ENCODE peak calls at places on chromosomes 12 and 14, in eight cellular contexts. Q is SK-N-SH, N is OCI-LY7, W is GM23338, X is PC-9, O is HCT116, P is hepatocyte, E is MM.1S. U is an unnamed sample. For H3K9me2, the result is how much of the 10 kb centered on the place peaks cover.

GRCh38 chr14:21068521-21069387 is 1.4 kb upstream of the ARHGEF40 start:
- DNase-seq in P (peak), E (peak), N (peak), Q (peak), X (peak), W (peak), O (peak), U (peak)

GRCh38 chr12:14247166-14247565 is 118.3 kb upstream of the ATF7IP start:
- DNase-seq in E (no peak), N (no peak), X (no peak), Q (no peak), P (no peak), O (no peak), W (no peak), U (no peak)

GRCh38 chr12:30905483-30906009 is 21.0 kb upstream of the TSPAN11 start:
- DNase-seq in N (no peak), X (no peak), E (no peak), W (peak), P (no peak), O (no peak), Q (no peak), U (no peak)

GRCh38 chr14:59325906-59326305 is 137.4 kb downstream of the DAAM1 start:
- DNase-seq in W (no peak), O (no peak), Q (no peak), E (no peak), X (no peak), N (no peak), P (no peak), U (no peak)

GRCh38 chr12:97151481-97151880 is 244.4 kb downstream of the NEDD1 start:
- DNase-seq in N (no peak), Q (no peak), P (no peak), O (no peak), E (no peak), X (no peak), W (no peak), U (peak)

GRCh38 chr14:77126461-77126990 is 15.1 kb downstream of the ZDHHC22 start:
- DNase-seq in X (no peak), O (no peak), E (no peak), Q (no peak), P (no peak), N (no peak), W (no peak), U (no peak)

GRCh38 chr12:84507914-84508313 is 404.7 kb downstream of the SLC6A15 start:
- DNase-seq in P (no peak), Q (peak), O (no peak), X (no peak), W (no peak), N (no peak), E (no peak), U (no peak)

GRCh38 chr14:36194645-36195044 is 18.1 kb upstream of the PTCSC3 start:
- DNase-seq in Q (no peak), X (no peak), N (no peak), W (no peak), E (no peak), O (no peak), P (no peak), U (no peak)

GRCh38 chr12:116048886-116049285 is 228.6 kb downstream of the MED13L start:
- DNase-seq in Q (no peak), P (no peak), N (no peak), E (peak), O (no peak), X (no peak), W (no peak), U (no peak)

GRCh38 chr14:103108749-103109207 is 14.3 kb downstream of the EXOC3L4 start:
- DNase-seq in E (no peak), O (no peak), Q (no peak), P (no peak), N (peak), X (peak), W (peak), U (no peak)

GRCh38 chr14:36022765-36023415 is 153.6 kb downstream of the PTCSC3 start:
- DNase-seq in O (no peak), N (no peak), Q (no peak), E (no peak), X (no peak), W (no peak), P (no peak), U (no peak)

GRCh38 chr14:99481745-99482099 is 513 bp downstream of the CCNK start:
- DNase-seq in E (peak), X (no peak), O (no peak), P (peak), W (peak), N (peak), Q (no peak), U (peak)

GRCh38 chr12:58557156-58557555 is 363.1 kb downstream of the LRIG3 start:
- DNase-seq in Q (no peak), N (no peak), W (no peak), E (no peak), X (no peak), O (no peak), P (peak), U (peak)

GRCh38 chr12:114812858-114813761 is 129.1 kb upstream of the TBX3 start:
- DNase-seq in O (no peak), Q (no peak), N (no peak), P (peak), E (no peak), X (no peak), W (peak), U (peak)

GRCh38 chr14:36451346-36452065 is 68.5 kb downstream of the NKX2-1 start:
- DNase-seq in X (no peak), P (no peak), N (no peak), W (no peak), E (no peak), Q (no peak), O (no peak), U (peak)

GRCh38 chr12:98409543-98409942 is 105.8 kb upstream of the TMPO start:
- DNase-seq in Q (no peak), O (no peak), W (no peak), P (no peak), X (no peak), E (no peak), N (no peak), U (no peak)

GRCh38 chr12:24470050-24470449 is 478.9 kb downstream of the BCAT1 start:
- DNase-seq in W (no peak), X (no peak), N (no peak), E (no peak), P (no peak), Q (no peak), O (no peak), U (no peak)

GRCh38 chr12:95978351-95978750 is 17.8 kb downstream of the HAL start:
- DNase-seq in Q (no peak), O (no peak), X (no peak), N (no peak), E (no peak), P (no peak), W (no peak), U (no peak)

GRCh38 chr12:99277988-99278387 is 369.6 kb upstream of the GARIN6 start:
- DNase-seq in Q (no peak), E (no peak), O (no peak), X (no peak), N (no peak), P (no peak), W (no peak), U (no peak)

GRCh38 chr12:62006076-62006732 is 254.0 kb upstream of the USP15 start:
- DNase-seq in N (peak), W (peak), P (peak), E (peak), X (peak), Q (peak), O (peak), U (peak)

GRCh38 chr14:54703082-54703481 is 136.2 kb downstream of the SAMD4A start:
- DNase-seq in E (no peak), W (no peak), X (no peak), P (no peak), Q (no peak), O (no peak), N (no peak), U (no peak)

GRCh38 chr14:52272375-52272774 is 4.9 kb downstream of the PTGDR start:
- DNase-seq in Q (no peak), W (peak), N (peak), O (peak), E (peak), X (no peak), P (no peak), U (peak)
- TF ChIP-seq CTCF in Q (peak), W (peak), N (peak), O (peak), E (peak), X (peak), P (peak), U (peak)

GRCh38 chr14:51562816-51563215 is 88.9 kb upstream of the FRMD6 start:
- DNase-seq in P (no peak), Q (no peak), E (no peak), X (no peak), N (no peak), O (no peak), W (no peak), U (peak)

GRCh38 chr14:51564460-51564859 is 87.2 kb upstream of the FRMD6 start:
- DNase-seq in Q (no peak), O (no peak), E (no peak), P (no peak), W (no peak), N (no peak), X (no peak), U (peak)

GRCh38 chr14:51563560-51563959 is 88.2 kb upstream of the FRMD6 start:
- DNase-seq in X (no peak), O (no peak), E (no peak), P (no peak), W (no peak), Q (no peak), N (no peak), U (no peak)

GRCh38 chr14:51566831-51567582 is 84.7 kb upstream of the FRMD6 start:
- DNase-seq in X (no peak), Q (no peak), O (no peak), W (peak), P (no peak), E (peak), N (no peak), U (no peak)

GRCh38 chr14:51564986-51565604 is 86.6 kb upstream of the FRMD6 start:
- DNase-seq in P (peak), X (peak), O (no peak), Q (no peak), E (no peak), N (no peak), W (no peak), U (peak)
- H2AFZ ChIP-seq in P (peak), X (peak), O (peak), Q (no peak), E (no peak), N (no peak), W (peak), U (peak)

GRCh38 chr12:105721915-105722314 is 391.4 kb downstream of the C12orf75 start:
- DNase-seq in E (no peak), N (no peak), Q (no peak), P (no peak), W (no peak), O (no peak), X (no peak), U (no peak)

GRCh38 chr12:105721051-105721825 is 390.7 kb downstream of the C12orf75 start:
- DNase-seq in Q (no peak), E (peak), W (no peak), N (no peak), X (no peak), P (no peak), O (no peak), U (no peak)

GRCh38 chr12:105713901-105714300 is 383.4 kb downstream of the C12orf75 start:
- DNase-seq in X (no peak), O (no peak), Q (no peak), W (no peak), E (no peak), P (no peak), N (no peak), U (no peak)

GRCh38 chr12:105716621-105717020 is 386.1 kb downstream of the C12orf75 start:
- DNase-seq in O (no peak), W (no peak), E (no peak), N (no peak), Q (no peak), P (no peak), X (no peak), U (no peak)
- H3K9me2 ChIP-seq in O (under half), W (under half), E (under half), N (under half), Q (under half), P (under half), X (under half), U (under half)

GRCh38 chr14:104685216-104685997 is 4.0 kb upstream of the INF2 start:
- DNase-seq in N (peak), W (no peak), X (no peak), Q (no peak), P (peak), O (no peak), E (no peak), U (no peak)
- TF ChIP-seq CTCF in N (peak), W (peak), X (no peak), Q (no peak), P (peak), O (peak), E (no peak), U (no peak)

DNA sequence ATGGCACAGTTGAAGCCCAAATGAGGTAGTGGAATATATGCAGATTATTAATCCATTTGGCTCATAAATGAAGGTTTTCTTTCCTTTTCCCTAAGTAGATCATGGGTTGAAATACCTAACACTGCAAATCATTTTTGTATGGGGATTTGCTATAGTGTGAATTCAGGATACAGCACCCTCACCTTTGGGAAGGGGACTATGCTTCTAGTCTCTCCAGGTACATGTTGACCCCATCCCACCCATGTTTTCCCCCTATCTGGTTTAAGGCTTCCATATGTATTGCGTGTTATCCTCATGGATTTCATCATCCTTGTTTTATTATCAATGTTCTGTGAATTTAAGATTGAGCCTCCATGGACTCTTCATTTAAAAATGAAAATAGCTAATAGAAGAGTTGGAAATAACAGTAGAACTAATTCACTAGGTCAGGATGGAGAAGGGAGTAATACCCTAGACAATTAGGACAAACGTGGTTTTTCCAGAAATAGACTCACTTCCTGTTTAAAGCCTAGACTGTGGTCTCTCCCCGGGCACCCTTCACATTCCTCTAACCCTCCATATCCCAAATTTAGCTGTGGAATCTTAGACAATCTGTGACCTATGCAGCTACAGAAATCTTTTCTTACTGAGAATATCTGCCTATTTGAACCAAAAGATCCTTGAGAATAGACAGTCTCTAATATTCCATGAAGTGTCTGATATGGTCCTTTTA is 56.5 kb downstream of the DAD1 start:
- DNase-seq in Q (no peak), N (no peak), O (no peak), P (no peak), E (no peak), W (no peak), X (no peak), U (no peak)
- H2AFZ ChIP-seq in Q (no peak), N (peak), O (no peak), P (no peak), E (no peak), W (peak), X (no peak), U (no peak)

DNA sequence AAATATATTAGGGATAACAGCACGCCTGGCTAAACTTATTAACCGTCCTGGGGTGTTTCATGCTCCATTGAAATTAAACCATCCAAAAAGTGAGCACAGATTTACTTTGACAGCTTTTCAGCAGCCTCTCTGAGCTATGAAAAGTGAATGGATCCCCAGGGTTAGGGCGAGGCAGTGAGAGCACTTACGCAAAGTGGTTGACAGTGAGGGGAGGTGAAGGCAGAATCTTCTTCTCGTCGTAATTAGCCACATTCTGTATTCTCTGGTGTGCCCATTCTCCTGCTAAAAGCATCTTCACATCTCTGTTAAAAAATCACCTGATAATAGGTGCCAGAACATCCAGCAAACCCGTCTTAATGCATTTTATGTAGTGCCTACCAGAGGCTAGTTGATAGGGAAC is 1.9 kb downstream of the TMTC2 start:
- DNase-seq in O (no peak), P (no peak), E (no peak), X (no peak), N (no peak), W (no peak), Q (no peak), U (no peak)
- H3K9me2 ChIP-seq in O (under half), P (under half), E (under half), X (under half), N (under half), W (under half), Q (under half), U (under half)

DNA sequence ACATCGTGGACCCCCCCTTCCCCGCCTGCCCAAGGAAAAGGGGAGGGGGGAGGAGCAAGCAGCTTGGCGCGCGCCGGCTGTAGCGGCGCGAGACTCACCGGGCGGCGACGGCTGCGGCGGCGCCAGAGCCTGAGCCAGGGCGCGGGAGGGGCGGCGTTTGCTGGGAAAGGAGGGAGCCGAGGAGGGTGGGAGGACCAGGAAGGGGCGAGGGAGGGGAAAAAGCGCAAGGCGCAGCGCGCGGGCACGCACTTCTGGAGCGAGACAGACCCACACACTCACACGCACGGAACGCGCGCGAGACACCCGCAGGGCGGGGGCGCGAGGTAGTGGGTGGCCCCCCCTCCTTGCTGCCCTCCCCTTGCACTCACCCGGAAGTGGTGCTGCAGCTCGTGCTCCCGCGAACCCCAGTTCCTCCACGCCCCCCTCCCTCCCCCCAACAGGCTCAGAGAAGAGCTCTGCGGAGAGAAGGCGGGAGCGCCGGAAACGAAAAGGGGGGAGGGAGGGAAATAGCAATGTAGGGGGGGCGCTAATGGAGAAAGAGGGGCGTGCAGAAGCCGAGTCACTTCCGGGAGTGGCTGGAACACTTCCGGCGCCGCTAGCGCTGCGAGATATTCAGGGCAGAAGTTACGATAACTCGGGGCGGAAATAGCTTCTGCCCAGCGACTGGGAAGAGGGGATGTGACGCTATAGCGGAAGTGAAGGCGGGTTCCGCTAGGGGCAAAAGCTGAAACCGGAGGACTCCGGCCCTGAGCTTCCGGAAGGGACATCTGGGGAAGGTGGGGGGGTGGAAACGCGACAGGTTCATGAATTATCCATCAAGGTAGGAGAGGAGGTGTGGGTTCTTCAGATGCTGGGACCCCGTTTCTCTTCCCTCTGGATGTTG is at the start of gene ZNF384:
- DNase-seq in W (peak), O (peak), P (peak), E (peak), N (peak), Q (peak), X (peak), U (peak)
- TF ChIP-seq CTCF in W (no peak), O (no peak), P (no peak), E (no peak), N (no peak), Q (no peak), X (no peak), U (no peak)

GRCh38 chr12:117125275-117125613 is 26.0 kb upstream of the TESC start:
- DNase-seq in P (peak), E (no peak), X (no peak), O (no peak), N (no peak), Q (peak), W (no peak), U (peak)
- H2AFZ ChIP-seq in P (no peak), E (no peak), X (no peak), O (no peak), N (no peak), Q (no peak), W (no peak), U (no peak)

DNA sequence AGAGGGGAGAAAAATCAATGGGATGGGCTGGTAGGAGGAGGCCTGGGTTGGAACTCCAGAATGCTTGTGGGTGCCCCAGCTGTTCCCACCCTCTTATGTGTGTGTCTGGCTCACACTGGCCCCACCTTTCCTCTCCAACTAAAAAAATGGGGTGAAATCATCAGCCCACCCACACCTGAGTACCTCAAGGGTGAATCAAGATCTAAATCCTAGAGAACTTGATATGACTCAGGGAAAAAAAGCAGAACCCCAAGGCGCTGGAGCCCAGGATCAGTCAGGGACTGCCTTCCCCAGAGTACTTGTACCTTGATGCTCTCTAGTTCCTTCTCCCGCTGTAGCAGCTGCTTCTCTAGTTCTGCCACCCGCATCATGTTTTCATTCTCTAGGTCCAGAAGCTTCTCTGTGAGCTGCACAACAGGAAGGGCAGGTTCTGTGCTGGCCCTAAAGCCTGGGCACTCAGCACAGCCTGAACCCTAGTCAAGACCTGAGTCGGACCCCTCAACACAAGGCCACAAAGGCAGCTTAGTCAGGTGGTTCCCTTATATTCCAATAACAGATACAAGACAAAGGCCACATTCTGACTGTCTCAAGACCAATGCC is 29.7 kb downstream of the PRPF40B start:
- DNase-seq in P (no peak), E (no peak), X (no peak), O (no peak), W (no peak), Q (no peak), N (no peak), U (no peak)
- H3K9me2 ChIP-seq in P (under half), E (under half), X (under half), O (under half), W (under half), Q (under half), N (under half), U (under half)

U was measured in PC-3.